ENCODE peak calls at places on chromosomes 11 and 22, in eight cellular contexts. F is brain microvascular endothelial cell, S is Caki2, Y is heart right ventricle, D is NCI-H526, B is MV-4-11, X is cardiac muscle cell, K is neuronal stem cell. M is an unnamed sample.

GRCh38 chr11:131666617-131667016 is 296.2 kb downstream of the NTM start:
- DNase-seq in Y (no peak), B (no peak), X (no peak), S (no peak), D (no peak), F (no peak), K (no peak), M (no peak)

GRCh38 chr11:13105237-13105844 is 96.2 kb downstream of the RASSF10 start:
- DNase-seq in F (no peak), K (no peak), S (no peak), Y (peak; percentile 43), D (no peak), B (peak; percentile 75), X (no peak), M (no peak)

GRCh38 chr11:66904981-66905521 is 48.2 kb downstream of the LRFN4 start:
- DNase-seq in K (no peak), D (no peak), F (no peak), X (no peak), B (no peak), S (no peak), Y (no peak), M (no peak)

GRCh38 chr22:39481054-39481453 is 21.0 kb upstream of the MIEF1 start:
- DNase-seq in D (no peak), X (no peak), Y (no peak), F (no peak), S (no peak), K (no peak), B (no peak), M (no peak)

GRCh38 chr22:19970479-19971275 is 29.1 kb upstream of the TXNRD2 start:
- DNase-seq in D (peak; percentile 21), X (peak; percentile 75), B (peak; percentile 38), F (peak; percentile 30), Y (peak; percentile 50), S (peak; percentile 42), K (peak; percentile 65), M (peak; percentile 68)

GRCh38 chr22:39927544-39927943 is 26.7 kb downstream of the GRAP2 start:
- DNase-seq in Y (no peak), B (no peak), X (no peak), D (no peak), K (no peak), F (no peak), S (no peak), M (no peak)

GRCh38 chr22:37484115-37485005 is 1.8 kb downstream of the MFNG start:
- DNase-seq in K (no peak), Y (peak; percentile 63), X (no peak), F (no peak), B (peak; percentile 92), D (no peak), S (no peak), M (peak; percentile 92)

GRCh38 chr11:77096591-77097019 is 6.0 kb upstream of the OMP start:
- DNase-seq in F (no peak), K (no peak), Y (no peak), D (no peak), S (no peak), B (no peak), X (no peak), M (no peak)

GRCh38 chr11:11946180-11946579 is 62.2 kb downstream of the DKK3 start:
- DNase-seq in X (no peak), D (no peak), F (peak; percentile 49), Y (no peak), B (no peak), K (no peak), S (no peak), M (no peak)

GRCh38 chr22:19866665-19867009 is 12.0 kb upstream of the GNB1L start:
- DNase-seq in B (no peak), F (no peak), Y (no peak), X (no peak), S (no peak), K (no peak), D (no peak), M (no peak)

GRCh38 chr11:94417386-94417987 is 16.3 kb upstream of the GPR83 start:
- DNase-seq in S (peak; percentile 6), X (peak; percentile 11), F (peak; percentile 24), D (no peak), B (no peak), Y (no peak), K (no peak), M (no peak)